ENCODE peak calls at places on chromosomes 6 and 20, in seven cellular contexts. One of them, this sample, is unnamed.

GRCh38 chr6:14721103-14721758 is 524.6 kb upstream of the JARID2 start:
- DNase-seq in astrocyte: peak
- DNase-seq in colonic mucosa: peak
- DNase-seq in neuronal stem cell: no peak
- DNase-seq in neural progenitor cell: no peak
- DNase-seq in fibroblast of lung: peak
- DNase-seq in mammary epithelial cell: no peak
- DNase-seq in this sample: peak

GRCh38 chr20:33431797-33432381 is 11.7 kb downstream of the SNTA1 start:
- DNase-seq in astrocyte: no peak
- DNase-seq in colonic mucosa: no peak
- DNase-seq in neuronal stem cell: no peak
- DNase-seq in neural progenitor cell: no peak
- DNase-seq in fibroblast of lung: no peak
- DNase-seq in mammary epithelial cell: no peak
- DNase-seq in this sample: peak

GRCh38 chr6:18551228-18551627 is 164.1 kb downstream of the RNF144B start:
- DNase-seq in astrocyte: peak
- DNase-seq in colonic mucosa: no peak
- DNase-seq in neuronal stem cell: no peak
- DNase-seq in neural progenitor cell: no peak
- DNase-seq in fibroblast of lung: peak
- DNase-seq in mammary epithelial cell: peak
- DNase-seq in this sample: peak

GRCh38 chr6:4404410-4404809 is 269.0 kb upstream of the ECI2 start:
- DNase-seq in astrocyte: no peak
- DNase-seq in colonic mucosa: no peak
- DNase-seq in neuronal stem cell: no peak
- DNase-seq in neural progenitor cell: no peak
- DNase-seq in fibroblast of lung: no peak
- DNase-seq in mammary epithelial cell: no peak
- DNase-seq in this sample: no peak

GRCh38 chr6:12439296-12439695 is 149.1 kb downstream of the EDN1 start:
- DNase-seq in astrocyte: no peak
- DNase-seq in colonic mucosa: no peak
- DNase-seq in neuronal stem cell: no peak
- DNase-seq in neural progenitor cell: no peak
- DNase-seq in fibroblast of lung: no peak
- DNase-seq in mammary epithelial cell: peak
- DNase-seq in this sample: no peak

GRCh38 chr6:113203135-113203534 is 654.0 kb upstream of the MARCKS start:
- DNase-seq in astrocyte: no peak
- DNase-seq in colonic mucosa: no peak
- DNase-seq in neuronal stem cell: no peak
- DNase-seq in neural progenitor cell: no peak
- DNase-seq in fibroblast of lung: no peak
- DNase-seq in mammary epithelial cell: no peak
- DNase-seq in this sample: no peak

GRCh38 chr6:108874470-108875160 is 26.4 kb downstream of the ARMC2 start:
- DNase-seq in astrocyte: no peak
- DNase-seq in colonic mucosa: no peak
- DNase-seq in neuronal stem cell: no peak
- DNase-seq in neural progenitor cell: no peak
- DNase-seq in fibroblast of lung: peak
- DNase-seq in mammary epithelial cell: no peak
- DNase-seq in this sample: peak

GRCh38 chr20:7926767-7927166 is 13.5 kb downstream of the HAO1 start:
- DNase-seq in astrocyte: peak
- DNase-seq in colonic mucosa: no peak
- DNase-seq in neuronal stem cell: no peak
- DNase-seq in neural progenitor cell: peak
- DNase-seq in fibroblast of lung: peak
- DNase-seq in mammary epithelial cell: no peak
- DNase-seq in this sample: peak

GRCh38 chr6:100078509-100078908 is 84.5 kb upstream of the MCHR2 start:
- DNase-seq in astrocyte: peak
- DNase-seq in colonic mucosa: no peak
- DNase-seq in neuronal stem cell: peak
- DNase-seq in neural progenitor cell: peak
- DNase-seq in fibroblast of lung: peak
- DNase-seq in mammary epithelial cell: peak
- DNase-seq in this sample: no peak

GRCh38 chr6:149560736-149561135 is 5.4 kb upstream of the GINM1 start:
- DNase-seq in astrocyte: no peak
- DNase-seq in colonic mucosa: no peak
- DNase-seq in neuronal stem cell: no peak
- DNase-seq in neural progenitor cell: peak
- DNase-seq in fibroblast of lung: no peak
- DNase-seq in mammary epithelial cell: no peak
- DNase-seq in this sample: peak

GRCh38 chr20:62753626-62754025 is 42.6 kb upstream of the MRGBP start:
- DNase-seq in astrocyte: no peak
- DNase-seq in colonic mucosa: no peak
- DNase-seq in neuronal stem cell: no peak
- DNase-seq in neural progenitor cell: no peak
- DNase-seq in fibroblast of lung: no peak
- DNase-seq in mammary epithelial cell: no peak
- DNase-seq in this sample: no peak

GRCh38 chr6:82467338-82467737 is 103.7 kb downstream of the TPBG start:
- DNase-seq in astrocyte: no peak
- DNase-seq in colonic mucosa: no peak
- DNase-seq in neuronal stem cell: no peak
- DNase-seq in neural progenitor cell: no peak
- DNase-seq in fibroblast of lung: no peak
- DNase-seq in mammary epithelial cell: no peak
- DNase-seq in this sample: no peak

GRCh38 chr6:134464690-134465411 is 146.9 kb upstream of the SGK1 start:
- DNase-seq in astrocyte: peak
- DNase-seq in colonic mucosa: no peak
- DNase-seq in neuronal stem cell: no peak
- DNase-seq in neural progenitor cell: no peak
- DNase-seq in fibroblast of lung: peak
- DNase-seq in mammary epithelial cell: peak
- DNase-seq in this sample: no peak

GRCh38 chr6:88916615-88917198 is 46.7 kb downstream of the RNGTT start:
- DNase-seq in astrocyte: no peak
- DNase-seq in colonic mucosa: no peak
- DNase-seq in neuronal stem cell: no peak
- DNase-seq in neural progenitor cell: no peak
- DNase-seq in fibroblast of lung: no peak
- DNase-seq in mammary epithelial cell: peak
- DNase-seq in this sample: no peak

GRCh38 chr6:167235421-167236238 is 55.5 kb upstream of the UNC93A start:
- DNase-seq in astrocyte: no peak
- DNase-seq in colonic mucosa: no peak
- DNase-seq in neuronal stem cell: no peak
- DNase-seq in neural progenitor cell: no peak
- DNase-seq in fibroblast of lung: no peak
- DNase-seq in mammary epithelial cell: no peak
- DNase-seq in this sample: no peak
- H3K4me3 ChIP-seq in astrocyte: no peak
- H3K4me3 ChIP-seq in colonic mucosa: no peak
- H3K4me3 ChIP-seq in neuronal stem cell: no peak
- H3K4me3 ChIP-seq in neural progenitor cell: no peak
- H3K4me3 ChIP-seq in fibroblast of lung: no peak
- H3K4me3 ChIP-seq in mammary epithelial cell: no peak
- H3K4me3 ChIP-seq in this sample: no peak

GRCh38 chr20:4950841-4951240 is 50.5 kb downstream of the SLC23A2 start:
- DNase-seq in astrocyte: no peak
- DNase-seq in colonic mucosa: no peak
- DNase-seq in neuronal stem cell: no peak
- DNase-seq in neural progenitor cell: no peak
- DNase-seq in fibroblast of lung: no peak
- DNase-seq in mammary epithelial cell: no peak
- DNase-seq in this sample: no peak
- H3K9ac ChIP-seq in astrocyte: peak
- H3K9ac ChIP-seq in colonic mucosa: no peak
- H3K9ac ChIP-seq in neuronal stem cell: no peak
- H3K9ac ChIP-seq in neural progenitor cell: no peak
- H3K9ac ChIP-seq in fibroblast of lung: no peak
- H3K9ac ChIP-seq in mammary epithelial cell: peak
- H3K9ac ChIP-seq in this sample: peak

GRCh38 chr20:24768226-24768625 is 180.8 kb upstream of the CST7 start:
- DNase-seq in astrocyte: peak
- DNase-seq in colonic mucosa: no peak
- DNase-seq in neuronal stem cell: no peak
- DNase-seq in neural progenitor cell: no peak
- DNase-seq in fibroblast of lung: no peak
- DNase-seq in mammary epithelial cell: no peak
- DNase-seq in this sample: no peak

GRCh38 chr20:24768977-24769675 is 179.9 kb upstream of the CST7 start:
- DNase-seq in astrocyte: no peak
- DNase-seq in colonic mucosa: no peak
- DNase-seq in neuronal stem cell: no peak
- DNase-seq in neural progenitor cell: no peak
- DNase-seq in fibroblast of lung: no peak
- DNase-seq in mammary epithelial cell: no peak
- DNase-seq in this sample: no peak

GRCh38 chr20:24766826-24767622 is 182.0 kb upstream of the CST7 start:
- DNase-seq in astrocyte: no peak
- DNase-seq in colonic mucosa: no peak
- DNase-seq in neuronal stem cell: no peak
- DNase-seq in neural progenitor cell: no peak
- DNase-seq in fibroblast of lung: no peak
- DNase-seq in mammary epithelial cell: peak
- DNase-seq in this sample: no peak

GRCh38 chr20:24766143-24766527 is 182.9 kb upstream of the CST7 start:
- DNase-seq in astrocyte: no peak
- DNase-seq in colonic mucosa: no peak
- DNase-seq in neuronal stem cell: no peak
- DNase-seq in neural progenitor cell: no peak
- DNase-seq in fibroblast of lung: no peak
- DNase-seq in mammary epithelial cell: no peak
- DNase-seq in this sample: no peak

DNA sequence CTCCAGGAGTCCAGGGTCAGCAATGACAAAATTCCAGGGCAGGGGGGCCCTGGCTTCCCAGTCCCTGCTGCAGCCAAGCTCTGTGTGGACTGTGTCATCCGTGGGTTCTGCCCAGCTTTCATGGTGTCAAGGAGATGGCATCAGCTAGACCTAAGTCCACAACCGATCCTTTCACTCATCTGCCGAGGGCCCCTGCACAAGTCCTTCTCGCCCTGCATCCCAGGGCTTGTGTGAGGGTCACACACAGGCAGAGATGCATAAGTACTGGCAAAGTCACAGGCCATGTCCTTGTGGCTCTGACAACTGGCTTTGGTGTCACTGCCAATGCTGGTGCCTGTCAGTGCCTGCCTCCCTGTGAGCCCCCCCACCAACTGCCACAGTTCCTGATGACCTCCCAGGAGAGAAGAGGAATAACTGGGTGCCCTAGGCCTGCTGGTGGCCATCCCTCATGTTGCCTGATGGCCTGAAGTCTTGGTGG is 181.4 kb upstream of the CST7 start:
- DNase-seq in astrocyte: no peak
- DNase-seq in colonic mucosa: no peak
- DNase-seq in neuronal stem cell: no peak
- DNase-seq in neural progenitor cell: no peak
- DNase-seq in fibroblast of lung: no peak
- DNase-seq in mammary epithelial cell: no peak
- DNase-seq in this sample: no peak
- H3K4me3 ChIP-seq in astrocyte: no peak
- H3K4me3 ChIP-seq in colonic mucosa: no peak
- H3K4me3 ChIP-seq in neuronal stem cell: no peak
- H3K4me3 ChIP-seq in neural progenitor cell: no peak
- H3K4me3 ChIP-seq in fibroblast of lung: no peak
- H3K4me3 ChIP-seq in mammary epithelial cell: no peak
- H3K4me3 ChIP-seq in this sample: no peak

GRCh38 chr6:125004198-125004597 is 42.0 kb downstream of the RNF217 start:
- DNase-seq in astrocyte: peak
- DNase-seq in colonic mucosa: no peak
- DNase-seq in neuronal stem cell: no peak
- DNase-seq in neural progenitor cell: no peak
- DNase-seq in fibroblast of lung: no peak
- DNase-seq in mammary epithelial cell: no peak
- DNase-seq in this sample: no peak

GRCh38 chr6:125004797-125005595 is 42.8 kb downstream of the RNF217 start:
- DNase-seq in astrocyte: no peak
- DNase-seq in colonic mucosa: no peak
- DNase-seq in neuronal stem cell: no peak
- DNase-seq in neural progenitor cell: no peak
- DNase-seq in fibroblast of lung: no peak
- DNase-seq in mammary epithelial cell: no peak
- DNase-seq in this sample: no peak

GRCh38 chr6:125001684-125002083 is 39.4 kb downstream of the RNF217 start:
- DNase-seq in astrocyte: peak
- DNase-seq in colonic mucosa: no peak
- DNase-seq in neuronal stem cell: no peak
- DNase-seq in neural progenitor cell: no peak
- DNase-seq in fibroblast of lung: peak
- DNase-seq in mammary epithelial cell: no peak
- DNase-seq in this sample: no peak

GRCh38 chr6:125003070-125003469 is 40.8 kb downstream of the RNF217 start:
- DNase-seq in astrocyte: no peak
- DNase-seq in colonic mucosa: no peak
- DNase-seq in neuronal stem cell: no peak
- DNase-seq in neural progenitor cell: no peak
- DNase-seq in fibroblast of lung: no peak
- DNase-seq in mammary epithelial cell: no peak
- DNase-seq in this sample: no peak

GRCh38 chr6:125002090-125002741 is 40.0 kb downstream of the RNF217 start:
- DNase-seq in astrocyte: peak
- DNase-seq in colonic mucosa: no peak
- DNase-seq in neuronal stem cell: peak
- DNase-seq in neural progenitor cell: peak
- DNase-seq in fibroblast of lung: peak
- DNase-seq in mammary epithelial cell: no peak
- DNase-seq in this sample: peak
- H3K9ac ChIP-seq in astrocyte: peak
- H3K9ac ChIP-seq in colonic mucosa: no peak
- H3K9ac ChIP-seq in neuronal stem cell: no peak
- H3K9ac ChIP-seq in neural progenitor cell: no peak
- H3K9ac ChIP-seq in fibroblast of lung: peak
- H3K9ac ChIP-seq in mammary epithelial cell: no peak
- H3K9ac ChIP-seq in this sample: peak

DNA sequence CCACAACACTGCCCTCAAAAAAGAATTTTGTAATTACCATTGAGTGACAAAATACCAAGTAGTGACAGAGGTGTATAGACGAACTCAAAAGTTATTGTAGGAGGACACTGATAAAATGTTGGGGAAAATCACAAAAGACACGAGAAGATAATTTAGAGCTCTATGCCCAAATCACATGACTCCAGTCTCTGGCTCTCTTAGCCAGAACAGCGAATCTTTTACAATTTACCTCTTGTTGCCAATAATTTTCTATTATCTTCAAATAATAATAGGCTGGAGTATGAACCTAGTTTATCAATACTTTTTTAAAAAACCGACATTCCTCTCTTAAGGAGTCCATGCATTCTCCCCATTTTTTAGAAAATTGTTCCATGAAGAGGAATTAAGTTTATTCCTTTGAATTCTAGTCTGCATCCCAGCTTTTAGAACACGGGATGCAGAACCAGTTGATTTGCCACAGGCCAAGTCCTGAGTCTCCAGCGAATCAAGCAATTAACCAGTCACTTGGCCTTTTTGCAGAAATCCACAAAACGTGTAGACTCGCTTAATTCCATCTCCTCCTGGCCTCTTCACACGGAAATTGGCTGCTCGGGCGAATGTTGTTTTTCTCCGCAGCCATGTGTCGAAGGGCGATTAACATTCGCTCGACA is 507 bp upstream of the RIPPLY2 start:
- DNase-seq in astrocyte: no peak
- DNase-seq in colonic mucosa: no peak
- DNase-seq in neuronal stem cell: no peak
- DNase-seq in neural progenitor cell: no peak
- DNase-seq in fibroblast of lung: no peak
- DNase-seq in mammary epithelial cell: no peak
- DNase-seq in this sample: no peak
- H3K4me3 ChIP-seq in astrocyte: peak
- H3K4me3 ChIP-seq in colonic mucosa: peak
- H3K4me3 ChIP-seq in neuronal stem cell: peak
- H3K4me3 ChIP-seq in neural progenitor cell: peak
- H3K4me3 ChIP-seq in fibroblast of lung: peak
- H3K4me3 ChIP-seq in mammary epithelial cell: peak
- H3K4me3 ChIP-seq in this sample: peak